ENCODE peak calls at places on chromosomes 4 and X, in five cellular contexts. K is A549, H is SK-N-SH, N is GM12878, C is HepG2. L is an unnamed sample.

GRCh38 chr4:83552924-83553323 is 17.0 kb downstream of the GPAT3 start:
- DNase-seq in K (peak; percentile 52), H (no peak), N (no peak), C (no peak), L (peak; percentile 57)

GRCh38 chrX:77743720-77744119 is 42.3 kb downstream of the ATRX start:
- DNase-seq in K (no peak), H (no peak), N (no peak), C (no peak), L (no peak)

GRCh38 chr4:76198411-76199237 is 15.0 kb downstream of the SCARB2 start:
- DNase-seq in K (peak; percentile 12), H (peak; percentile 61), N (peak; percentile 87), C (no peak), L (peak; percentile 64)

GRCh38 chr4:147370473-147370872 is 110.4 kb upstream of the EDNRA start:
- DNase-seq in K (no peak), H (no peak), N (no peak), C (no peak), L (no peak)

GRCh38 chrX:150547511-150548115 is 20.8 kb upstream of the MTM1 start:
- DNase-seq in K (peak; percentile 48), H (peak; percentile 35), N (no peak), C (no peak), L (peak; percentile 68)

GRCh38 chr4:8694651-8695151 is 102.1 kb downstream of the CPZ start:
- DNase-seq in K (no peak), H (peak; percentile 7), N (no peak), C (no peak), L (no peak)

GRCh38 chrX:9396930-9397329 is 67.9 kb upstream of the TBL1X start:
- DNase-seq in K (peak; percentile 63), H (no peak), N (no peak), C (peak; percentile 79), L (no peak)

GRCh38 chr4:2318476-2318875 is 56.6 kb upstream of the MXD4 start:
- DNase-seq in K (no peak), H (no peak), N (no peak), C (no peak), L (no peak)

GRCh38 chrX:155086961-155087735 is 15.8 kb downstream of the BRCC3 start:
- DNase-seq in K (no peak), H (no peak), N (no peak), C (no peak), L (peak; percentile 17)

GRCh38 chrX:40651620-40652223 is 4.4 kb upstream of the CXorf38 start:
- DNase-seq in K (peak; percentile 69), H (peak; percentile 48), N (no peak), C (peak; percentile 52), L (peak; percentile 30)

GRCh38 chr4:119025440-119025839 is 110.2 kb upstream of the MYOZ2 start:
- DNase-seq in K (peak; percentile 71), H (no peak), N (no peak), C (no peak), L (peak; percentile 35)

GRCh38 chrX:36963069-36963808 is 44.9 kb upstream of the FAM47C start:
- DNase-seq in K (no peak), H (no peak), N (no peak), C (no peak), L (no peak)

GRCh38 chrX:36961590-36961989 is 46.6 kb upstream of the FAM47C start:
- DNase-seq in K (peak; percentile 30), H (no peak), N (no peak), C (peak; percentile 1), L (no peak)

DNA sequence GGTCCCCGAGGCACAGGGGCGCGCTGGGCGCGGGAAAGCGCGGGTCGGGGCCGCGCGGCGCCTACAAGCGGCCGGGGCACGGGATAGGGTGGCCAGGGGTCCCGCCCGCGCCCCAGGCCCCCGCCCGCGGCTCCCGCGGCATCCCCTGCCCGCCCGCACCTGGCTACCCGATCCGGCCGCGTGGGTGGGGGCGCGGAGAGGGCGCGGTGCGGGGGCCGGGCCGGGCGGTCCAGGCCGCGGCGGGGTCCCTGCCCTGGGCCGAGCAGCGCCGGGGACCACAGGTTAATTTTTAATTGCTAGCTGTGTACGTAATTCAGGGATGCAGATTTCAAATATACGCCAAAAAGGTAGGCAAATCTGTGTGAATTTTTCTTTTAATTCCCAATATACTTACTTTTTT is 44.3 kb upstream of the FAM47C start:
- DNase-seq in K (no peak), H (no peak), N (no peak), C (no peak), L (no peak)
- TF ChIP-seq REST in K (no peak), H (no peak), N (no peak), C (no peak), L (no peak)

GRCh38 chr4:47463235-47463956 is at the start of gene COMMD8:
- DNase-seq in K (peak; percentile 92), H (peak; percentile 95), N (peak; percentile 91), C (peak; percentile 92), L (peak; percentile 96)
- TF ChIP-seq EP300 in K (no peak), H (no peak), N (no peak), C (no peak), L (no peak)

DNA sequence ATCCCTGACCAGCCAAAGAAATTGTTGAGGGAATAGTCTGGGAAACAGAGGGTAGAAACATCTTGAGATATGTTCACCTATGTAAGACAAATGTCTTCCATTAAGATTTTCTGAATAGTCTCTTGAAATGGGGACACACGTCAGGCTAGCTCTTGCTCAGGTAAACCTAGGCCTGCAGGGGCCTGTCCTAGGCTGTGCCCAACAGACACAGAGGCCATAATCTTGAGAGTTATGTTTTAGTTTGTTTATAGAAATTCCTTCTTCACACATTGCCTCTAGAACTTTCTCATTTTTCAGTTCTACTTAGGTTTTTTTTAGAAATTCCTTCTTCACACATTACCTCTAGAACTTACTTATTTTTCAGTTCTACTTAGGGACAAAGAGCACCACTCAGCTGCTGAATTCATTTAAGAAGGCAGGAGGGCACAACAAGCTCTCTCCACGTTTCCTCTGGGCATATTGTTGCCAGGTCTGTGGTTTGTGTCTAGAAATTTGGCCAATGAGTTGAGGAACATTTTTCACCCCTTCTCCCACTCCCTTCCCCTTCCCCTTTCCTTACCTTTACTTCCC is 94.9 kb downstream of the ARHGAP24 start:
- DNase-seq in K (no peak), H (no peak), N (peak; percentile 45), C (no peak), L (no peak)
- H3K27ac ChIP-seq in K (no peak overlapping the region), H (no peak overlapping the region), N (peak overlapping the region; percentile 40), C (no peak overlapping the region), L (no peak overlapping the region)

GRCh38 chrX:153819398-153820083 is 10.8 kb downstream of the PDZD4 start:
- DNase-seq in K (no peak), H (peak; percentile 55), N (no peak), C (no peak), L (no peak)

GRCh38 chrX:153820601-153821000 is 9.7 kb downstream of the PDZD4 start:
- DNase-seq in K (no peak), H (peak; percentile 44), N (no peak), C (no peak), L (no peak)

GRCh38 chrX:153816821-153817220 is 13.5 kb downstream of the PDZD4 start:
- DNase-seq in K (no peak), H (peak; percentile 29), N (no peak), C (no peak), L (peak; percentile 60)

GRCh38 chrX:153817291-153817690 is 13.1 kb downstream of the PDZD4 start:
- DNase-seq in K (no peak), H (peak; percentile 25), N (no peak), C (no peak), L (no peak)

GRCh38 chrX:153818571-153819397 is 11.6 kb downstream of the PDZD4 start:
- DNase-seq in K (no peak), H (peak; percentile 90), N (no peak), C (no peak), L (peak; percentile 84)
- TF ChIP-seq REST in K (no peak), H (no peak), N (no peak), C (no peak), L (no peak)

DNA sequence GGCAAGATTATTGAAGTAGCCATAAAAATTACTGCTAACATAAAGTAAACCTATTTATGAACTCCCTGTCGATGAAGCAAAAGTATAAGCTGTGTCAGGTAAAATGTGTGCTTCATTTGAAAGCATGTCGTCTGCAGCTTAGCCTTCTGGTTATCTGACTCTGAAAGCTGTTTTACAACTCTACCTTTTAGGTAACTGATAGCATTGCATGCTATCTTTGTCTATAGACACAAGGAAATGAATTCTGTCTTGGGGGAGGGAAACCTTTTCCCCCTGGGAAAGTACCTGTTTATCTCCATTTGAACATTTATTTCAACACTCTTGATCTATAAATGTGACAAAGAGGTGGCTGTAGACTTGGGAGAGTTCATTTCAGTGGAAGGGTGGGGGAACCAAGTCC is 51.4 kb downstream of the RAB40A start:
- DNase-seq in K (no peak), H (no peak), N (no peak), C (no peak), L (peak; percentile 42)
- TF ChIP-seq EP300 in K (no peak), H (no peak), N (no peak), C (no peak), L (peak; percentile 12)

DNA sequence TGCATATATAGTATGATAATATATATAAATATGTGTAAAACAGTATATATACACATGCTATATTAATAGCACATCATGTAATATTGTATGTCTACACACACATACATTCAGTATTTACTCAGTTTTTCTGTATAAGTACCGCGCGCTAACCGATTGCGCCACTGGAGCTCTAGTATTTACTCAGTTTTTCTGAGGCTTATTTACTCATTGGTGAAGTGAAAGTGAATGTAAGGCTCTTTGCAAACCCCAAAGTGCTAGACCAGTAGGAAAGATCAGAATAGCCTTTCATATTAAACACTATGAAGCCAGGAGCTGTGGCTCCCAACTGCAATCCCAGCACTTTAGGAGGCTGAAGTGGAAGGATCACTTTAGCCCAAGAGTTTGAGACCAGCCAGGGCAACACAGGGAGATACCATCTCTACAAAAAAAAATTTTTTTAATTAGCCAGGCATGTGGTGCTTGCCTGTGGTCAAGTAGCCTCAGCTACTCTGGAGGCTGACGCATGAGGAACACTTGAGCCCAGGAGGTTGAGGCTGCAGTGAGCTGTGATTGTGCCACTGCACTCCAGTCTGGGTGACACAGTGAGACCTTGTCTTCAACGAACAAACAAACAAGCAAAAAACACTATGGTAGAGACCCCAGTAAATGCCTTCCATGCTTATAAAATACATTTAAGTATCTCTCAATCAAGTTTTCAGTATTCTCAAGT is 125.8 kb downstream of the KIT start:
- DNase-seq in K (no peak), H (no peak), N (no peak), C (peak; percentile 17), L (no peak)
- H3K27ac ChIP-seq in K (no peak overlapping the region), H (no peak overlapping the region), N (no peak overlapping the region), C (no peak overlapping the region), L (no peak overlapping the region)

GRCh38 chrX:10512258-10512657 is 108.1 kb downstream of the MID1 start:
- DNase-seq in K (no peak), H (peak; percentile 17), N (no peak), C (no peak), L (no peak)
- TF ChIP-seq REST in K (no peak), H (no peak), N (no peak), C (no peak), L (no peak)